ENCODE peak calls at places on chromosomes 6 and 20, in six cellular contexts. One of them, this sample, is unnamed.

GRCh38 chr6:146905313-146905712 is 298.9 kb upstream of the STXBP5 start:
- DNase-seq in A549: peak; percentile 12
- DNase-seq in K562: no peak
- DNase-seq in HepG2: peak; percentile 15
- DNase-seq in GM12878: no peak
- DNase-seq in endothelial cell of umbilical vein: peak; percentile 51
- DNase-seq in this sample: no peak

GRCh38 chr6:2950713-2951112 is 20.7 kb downstream of the SERPINB6 start:
- DNase-seq in A549: no peak
- DNase-seq in K562: no peak
- DNase-seq in HepG2: no peak
- DNase-seq in GM12878: no peak
- DNase-seq in endothelial cell of umbilical vein: no peak
- DNase-seq in this sample: no peak

GRCh38 chr6:148528292-148528691 is 185.7 kb downstream of the SASH1 start:
- DNase-seq in A549: no peak
- DNase-seq in K562: no peak
- DNase-seq in HepG2: no peak
- DNase-seq in GM12878: no peak
- DNase-seq in endothelial cell of umbilical vein: no peak
- DNase-seq in this sample: peak; percentile 11

GRCh38 chr20:58017237-58017969 is 211.1 kb downstream of the ANKRD60 start:
- DNase-seq in A549: peak; percentile 94
- DNase-seq in K562: no peak
- DNase-seq in HepG2: peak; percentile 34
- DNase-seq in GM12878: no peak
- DNase-seq in endothelial cell of umbilical vein: no peak
- DNase-seq in this sample: peak; percentile 8

GRCh38 chr6:88989215-88989614 is 25.8 kb upstream of the RNGTT start:
- DNase-seq in A549: peak; percentile 35
- DNase-seq in K562: no peak
- DNase-seq in HepG2: no peak
- DNase-seq in GM12878: no peak
- DNase-seq in endothelial cell of umbilical vein: no peak
- DNase-seq in this sample: no peak

GRCh38 chr20:57062696-57063270 is 203.7 kb downstream of the BMP7 start:
- DNase-seq in A549: no peak
- DNase-seq in K562: no peak
- DNase-seq in HepG2: no peak
- DNase-seq in GM12878: no peak
- DNase-seq in endothelial cell of umbilical vein: no peak
- DNase-seq in this sample: no peak

GRCh38 chr20:61785567-61785816 is 280.2 kb downstream of the TAF4 start:
- DNase-seq in A549: no peak
- DNase-seq in K562: no peak
- DNase-seq in HepG2: no peak
- DNase-seq in GM12878: no peak
- DNase-seq in endothelial cell of umbilical vein: no peak
- DNase-seq in this sample: no peak

GRCh38 chr20:40681684-40682083 is 7.4 kb downstream of the MAFB start:
- DNase-seq in A549: no peak
- DNase-seq in K562: no peak
- DNase-seq in HepG2: no peak
- DNase-seq in GM12878: no peak
- DNase-seq in endothelial cell of umbilical vein: no peak
- DNase-seq in this sample: no peak

GRCh38 chr20:50453533-50453932 is 56.6 kb upstream of the PTPN1 start:
- DNase-seq in A549: no peak
- DNase-seq in K562: no peak
- DNase-seq in HepG2: no peak
- DNase-seq in GM12878: no peak
- DNase-seq in endothelial cell of umbilical vein: no peak
- DNase-seq in this sample: no peak

GRCh38 chr6:74574794-74575193 is 631.1 kb downstream of the COL12A1 start:
- DNase-seq in A549: peak; percentile 50
- DNase-seq in K562: peak; percentile 2
- DNase-seq in HepG2: peak; percentile 49
- DNase-seq in GM12878: no peak
- DNase-seq in endothelial cell of umbilical vein: peak; percentile 50
- DNase-seq in this sample: peak; percentile 54

GRCh38 chr6:32129297-32130088 is 595 bp downstream of the FKBPL start:
- DNase-seq in A549: no peak
- DNase-seq in K562: peak; percentile 73
- DNase-seq in HepG2: no peak
- DNase-seq in GM12878: no peak
- DNase-seq in endothelial cell of umbilical vein: no peak
- DNase-seq in this sample: no peak

GRCh38 chr6:169087436-169088046 is 166.1 kb downstream of the THBS2 start:
- DNase-seq in A549: no peak
- DNase-seq in K562: no peak
- DNase-seq in HepG2: no peak
- DNase-seq in GM12878: no peak
- DNase-seq in endothelial cell of umbilical vein: no peak
- DNase-seq in this sample: no peak

GRCh38 chr6:167759912-167760311 is 66.8 kb upstream of the AFDN start:
- DNase-seq in A549: no peak
- DNase-seq in K562: no peak
- DNase-seq in HepG2: no peak
- DNase-seq in GM12878: no peak
- DNase-seq in endothelial cell of umbilical vein: no peak
- DNase-seq in this sample: no peak

GRCh38 chr20:57810511-57811372 is 100.9 kb upstream of the PMEPA1 start:
- DNase-seq in A549: peak; percentile 60
- DNase-seq in K562: no peak
- DNase-seq in HepG2: peak; percentile 32
- DNase-seq in GM12878: no peak
- DNase-seq in endothelial cell of umbilical vein: no peak
- DNase-seq in this sample: no peak

GRCh38 chr20:7974785-7975435 is 34.7 kb upstream of the HAO1 start:
- DNase-seq in A549: no peak
- DNase-seq in K562: no peak
- DNase-seq in HepG2: no peak
- DNase-seq in GM12878: no peak
- DNase-seq in endothelial cell of umbilical vein: no peak
- DNase-seq in this sample: no peak

GRCh38 chr6:84910881-84911607 is 146.6 kb upstream of the TBX18 start:
- DNase-seq in A549: no peak
- DNase-seq in K562: no peak
- DNase-seq in HepG2: peak; percentile 12
- DNase-seq in GM12878: no peak
- DNase-seq in endothelial cell of umbilical vein: peak; percentile 35
- DNase-seq in this sample: no peak

GRCh38 chr20:46751856-46752255 is 42.4 kb downstream of the SLC2A10 start:
- DNase-seq in A549: peak; percentile 38
- DNase-seq in K562: peak; percentile 18
- DNase-seq in HepG2: no peak
- DNase-seq in GM12878: no peak
- DNase-seq in endothelial cell of umbilical vein: no peak
- DNase-seq in this sample: no peak

GRCh38 chr20:53738039-53738944 is 144.7 kb upstream of the ZNF217 start:
- DNase-seq in A549: peak; percentile 95
- DNase-seq in K562: peak; percentile 86
- DNase-seq in HepG2: peak; percentile 88
- DNase-seq in GM12878: no peak
- DNase-seq in endothelial cell of umbilical vein: no peak
- DNase-seq in this sample: peak; percentile 96

GRCh38 chr6:159376443-159377182 is 207.4 kb downstream of the FNDC1 start:
- DNase-seq in A549: no peak
- DNase-seq in K562: no peak
- DNase-seq in HepG2: no peak
- DNase-seq in GM12878: no peak
- DNase-seq in endothelial cell of umbilical vein: no peak
- DNase-seq in this sample: no peak

GRCh38 chr6:8243462-8243861 is 141.1 kb upstream of the EEF1E1 start:
- DNase-seq in A549: peak; percentile 1
- DNase-seq in K562: no peak
- DNase-seq in HepG2: no peak
- DNase-seq in GM12878: no peak
- DNase-seq in endothelial cell of umbilical vein: no peak
- DNase-seq in this sample: no peak

GRCh38 chr20:36010745-36011326 is 42.4 kb downstream of the CNBD2 start:
- DNase-seq in A549: no peak
- DNase-seq in K562: no peak
- DNase-seq in HepG2: no peak
- DNase-seq in GM12878: no peak
- DNase-seq in endothelial cell of umbilical vein: no peak
- DNase-seq in this sample: no peak

GRCh38 chr6:71194730-71195129 is 93.9 kb upstream of the OGFRL1 start:
- DNase-seq in A549: no peak
- DNase-seq in K562: no peak
- DNase-seq in HepG2: no peak
- DNase-seq in GM12878: no peak
- DNase-seq in endothelial cell of umbilical vein: no peak
- DNase-seq in this sample: no peak

GRCh38 chr6:154993026-154993425 is 2.1 kb upstream of the TIAM2 start:
- DNase-seq in A549: peak; percentile 28
- DNase-seq in K562: no peak
- DNase-seq in HepG2: no peak
- DNase-seq in GM12878: no peak
- DNase-seq in endothelial cell of umbilical vein: no peak
- DNase-seq in this sample: no peak

GRCh38 chr6:23228439-23229024 is 659.2 kb downstream of the HDGFL1 start:
- DNase-seq in A549: no peak
- DNase-seq in K562: no peak
- DNase-seq in HepG2: no peak
- DNase-seq in GM12878: no peak
- DNase-seq in endothelial cell of umbilical vein: no peak
- DNase-seq in this sample: no peak

GRCh38 chr20:41029150-41029872 is 689 bp downstream of the TOP1 start:
- DNase-seq in A549: peak; percentile 19
- DNase-seq in K562: peak; percentile 47
- DNase-seq in HepG2: no peak
- DNase-seq in GM12878: no peak
- DNase-seq in endothelial cell of umbilical vein: peak; percentile 54
- DNase-seq in this sample: peak; percentile 64

GRCh38 chr6:170025341-170026271 is 265.3 kb downstream of the DLL1 start:
- DNase-seq in A549: no peak
- DNase-seq in K562: peak; percentile 19
- DNase-seq in HepG2: no peak
- DNase-seq in GM12878: no peak
- DNase-seq in endothelial cell of umbilical vein: no peak
- DNase-seq in this sample: no peak

GRCh38 chr20:20450461-20451027 is 82.6 kb downstream of the INSM1 start:
- DNase-seq in A549: no peak
- DNase-seq in K562: peak; percentile 7
- DNase-seq in HepG2: no peak
- DNase-seq in GM12878: no peak
- DNase-seq in endothelial cell of umbilical vein: peak; percentile 15
- DNase-seq in this sample: no peak

GRCh38 chr6:6643398-6643797 is 54.9 kb downstream of the LY86 start:
- DNase-seq in A549: no peak
- DNase-seq in K562: no peak
- DNase-seq in HepG2: no peak
- DNase-seq in GM12878: peak; percentile 91
- DNase-seq in endothelial cell of umbilical vein: no peak
- DNase-seq in this sample: no peak
- TF ChIP-seq POLR2A in A549: no peak
- TF ChIP-seq POLR2A in K562: no peak
- TF ChIP-seq POLR2A in HepG2: no peak
- TF ChIP-seq POLR2A in GM12878: peak; percentile 32
- TF ChIP-seq POLR2A in endothelial cell of umbilical vein: no peak
- TF ChIP-seq POLR2A in this sample: no peak

GRCh38 chr6:42227173-42227850 is 9.7 kb upstream of the MRPS10 start:
- DNase-seq in A549: no peak
- DNase-seq in K562: no peak
- DNase-seq in HepG2: no peak
- DNase-seq in GM12878: no peak
- DNase-seq in endothelial cell of umbilical vein: no peak
- DNase-seq in this sample: no peak
- H3K4me3 ChIP-seq in A549: peak overlapping the region; percentile 8
- H3K4me3 ChIP-seq in K562: no peak overlapping the region
- H3K4me3 ChIP-seq in HepG2: peak overlapping the region; percentile 25
- H3K4me3 ChIP-seq in GM12878: no peak overlapping the region
- H3K4me3 ChIP-seq in endothelial cell of umbilical vein: no peak overlapping the region
- H3K4me3 ChIP-seq in this sample: no peak overlapping the region

GRCh38 chr20:25247100-25247665 is 702 bp upstream of the PYGB start:
- DNase-seq in A549: peak; percentile 84
- DNase-seq in K562: peak; percentile 69
- DNase-seq in HepG2: peak; percentile 82
- DNase-seq in GM12878: no peak
- DNase-seq in endothelial cell of umbilical vein: peak; percentile 77
- DNase-seq in this sample: peak; percentile 70
- TF ChIP-seq MYC in A549: no peak
- TF ChIP-seq MYC in K562: no peak
- TF ChIP-seq MYC in HepG2: peak; percentile 63
- TF ChIP-seq MYC in GM12878: no peak
- TF ChIP-seq MYC in endothelial cell of umbilical vein: no peak
- TF ChIP-seq MYC in this sample: no peak

GRCh38 chr6:18264338-18265098 is at the start of gene DEK:
- DNase-seq in A549: peak; percentile 84
- DNase-seq in K562: peak; percentile 95
- DNase-seq in HepG2: peak; percentile 84
- DNase-seq in GM12878: no peak
- DNase-seq in endothelial cell of umbilical vein: peak; percentile 80
- DNase-seq in this sample: peak; percentile 92

GRCh38 chr6:18261877-18262276 is 2.5 kb downstream of the DEK start:
- DNase-seq in A549: no peak
- DNase-seq in K562: no peak
- DNase-seq in HepG2: no peak
- DNase-seq in GM12878: no peak
- DNase-seq in endothelial cell of umbilical vein: no peak
- DNase-seq in this sample: no peak

GRCh38 chr6:18265099-18265372 is 706 bp upstream of the DEK start:
- DNase-seq in A549: no peak
- DNase-seq in K562: no peak
- DNase-seq in HepG2: no peak
- DNase-seq in GM12878: no peak
- DNase-seq in endothelial cell of umbilical vein: no peak
- DNase-seq in this sample: no peak

GRCh38 chr6:18263561-18264337 is 581 bp downstream of the DEK start:
- DNase-seq in A549: peak; percentile 63
- DNase-seq in K562: peak; percentile 29
- DNase-seq in HepG2: no peak
- DNase-seq in GM12878: no peak
- DNase-seq in endothelial cell of umbilical vein: peak; percentile 73
- DNase-seq in this sample: peak; percentile 40

DNA sequence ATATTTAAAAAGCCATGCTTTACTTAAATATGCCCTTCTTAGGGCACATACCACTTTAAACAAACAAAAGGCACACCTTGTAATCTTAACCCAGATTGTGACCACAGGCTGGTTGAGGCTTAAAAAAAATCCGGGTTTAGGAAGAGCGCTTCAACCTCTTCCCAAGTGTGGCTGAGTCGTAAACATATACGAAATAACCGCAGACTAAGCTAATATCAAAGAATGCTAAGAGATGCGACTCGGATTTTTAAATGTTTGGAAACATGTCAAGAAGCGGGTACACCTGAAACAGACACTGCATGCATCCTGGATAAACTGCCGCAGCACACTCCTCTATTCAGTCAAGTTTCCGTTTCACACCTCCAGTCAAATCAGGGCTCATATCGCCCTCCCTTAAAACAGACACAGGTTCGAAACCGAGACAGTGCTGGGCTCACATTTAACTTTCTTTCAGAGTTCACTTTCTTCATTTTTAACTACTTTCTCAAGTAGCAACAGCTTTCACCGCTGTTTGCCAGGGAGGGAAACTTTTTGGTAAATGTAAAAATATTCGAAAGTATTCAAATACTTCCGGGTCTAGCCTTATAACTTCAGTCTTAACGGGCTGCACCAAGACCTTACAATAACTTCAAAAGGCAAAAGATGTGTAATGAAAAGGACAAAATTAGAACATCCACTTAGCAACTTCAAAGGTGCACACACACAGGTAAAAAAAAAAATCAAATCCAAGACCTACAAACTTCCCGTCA is 1.3 kb downstream of the DEK start:
- DNase-seq in A549: peak; percentile 7
- DNase-seq in K562: peak; percentile 56
- DNase-seq in HepG2: peak; percentile 31
- DNase-seq in GM12878: peak; percentile 78
- DNase-seq in endothelial cell of umbilical vein: peak; percentile 57
- DNase-seq in this sample: peak; percentile 46
- TF ChIP-seq POLR2A in A549: no peak
- TF ChIP-seq POLR2A in K562: no peak
- TF ChIP-seq POLR2A in HepG2: no peak
- TF ChIP-seq POLR2A in GM12878: peak; percentile 47
- TF ChIP-seq POLR2A in endothelial cell of umbilical vein: no peak
- TF ChIP-seq POLR2A in this sample: no peak

This sample was measured in NB4.